ENCODE peak calls at places on chromosome 20, in ten cellular contexts. T is endothelial cell; K is fibroblast of lung; O is ascending aorta; P is CD8-positive, alpha-beta T cell; J is lower leg skin; Z is H9; E is mucosa of descending colon; H is fibroblast of mammary gland; V is omental fat pad. A is an unnamed sample.

GRCh38 chr20:16922834-16923233 is 174.7 kb downstream of the OTOR start:
- DNase-seq in T (no peak), K (peak; percentile 93), O (no peak), P (no peak), J (no peak), Z (no peak), E (no peak), H (peak; percentile 85), V (no peak), A (peak; percentile 63)

GRCh38 chr20:6381887-6382286 is 259.1 kb upstream of the FERMT1 start:
- DNase-seq in T (peak; percentile 8), K (peak; percentile 5), O (no peak), P (no peak), J (no peak), Z (no peak), E (no peak), H (no peak), V (no peak), A (peak; percentile 33)

GRCh38 chr20:34528921-34529297 is 12.7 kb downstream of the DYNLRB1 start:
- DNase-seq in T (no peak), K (no peak), O (no peak), P (no peak), J (peak; percentile 86), Z (no peak), E (no peak), H (no peak), V (no peak), A (peak; percentile 16)

GRCh38 chr20:4026093-4026601 is 10.8 kb upstream of the RNF24 start:
- DNase-seq in T (peak; percentile 25), K (peak; percentile 84), O (no peak), P (no peak), J (no peak), Z (peak; percentile 52), E (no peak), H (peak; percentile 94), V (no peak), A (peak; percentile 94)

GRCh38 chr20:38034108-38034649 is 633 bp downstream of the RPRD1B start:
- DNase-seq in T (no peak), K (peak; percentile 3), O (no peak), P (no peak), J (no peak), Z (no peak), E (no peak), H (no peak), V (no peak), A (no peak)

GRCh38 chr20:44541957-44542356 is 20.1 kb upstream of the SERINC3 start:
- DNase-seq in T (no peak), K (no peak), O (no peak), P (no peak), J (no peak), Z (no peak), E (no peak), H (no peak), V (no peak), A (peak; percentile 36)

GRCh38 chr20:46915580-46916243 is 21.1 kb downstream of the EYA2 start:
- DNase-seq in T (no peak), K (no peak), O (no peak), P (no peak), J (peak; percentile 52), Z (no peak), E (no peak), H (no peak), V (no peak), A (no peak)

GRCh38 chr20:59526242-59527225 is 77.8 kb upstream of the PHACTR3 start:
- DNase-seq in T (no peak), K (no peak), O (no peak), P (no peak), J (no peak), Z (peak; percentile 43), E (no peak), H (no peak), V (no peak), A (peak; percentile 8)

GRCh38 chr20:62737971-62738881 is 29.6 kb downstream of the NTSR1 start:
- DNase-seq in T (no peak), K (no peak), O (no peak), P (no peak), J (peak; percentile 84), Z (no peak), E (peak; percentile 19), H (no peak), V (no peak), A (no peak)

GRCh38 chr20:63567382-63568169 is 6.5 kb downstream of the HELZ2 start:
- DNase-seq in T (no peak), K (no peak), O (no peak), P (peak; percentile 62), J (no peak), Z (no peak), E (peak; percentile 57), H (no peak), V (no peak), A (no peak)

GRCh38 chr20:1173698-1174097 is 11.1 kb downstream of the TMEM74B start:
- DNase-seq in T (no peak), K (no peak), O (no peak), P (no peak), J (no peak), Z (no peak), E (no peak), H (no peak), V (no peak), A (no peak)

GRCh38 chr20:6580486-6580885 is 187.0 kb upstream of the BMP2 start:
- DNase-seq in T (no peak), K (no peak), O (no peak), P (no peak), J (no peak), Z (no peak), E (no peak), H (peak; percentile 44), V (no peak), A (no peak)

GRCh38 chr20:32564440-32564839 is 20.7 kb downstream of the NOL4L start:
- DNase-seq in T (no peak), K (no peak), O (no peak), P (no peak), J (no peak), Z (no peak), E (no peak), H (no peak), V (no peak), A (no peak)

GRCh38 chr20:32564921-32565734 is 20.0 kb downstream of the NOL4L start:
- DNase-seq in T (no peak), K (no peak), O (no peak), P (no peak), J (no peak), Z (no peak), E (peak; percentile 43), H (no peak), V (no peak), A (no peak)

GRCh38 chr20:32565735-32566032 is 19.4 kb downstream of the NOL4L start:
- DNase-seq in T (no peak), K (no peak), O (no peak), P (no peak), J (no peak), Z (no peak), E (no peak), H (no peak), V (no peak), A (no peak)

GRCh38 chr20:32567384-32568178 is 17.6 kb downstream of the NOL4L start:
- DNase-seq in T (no peak), K (no peak), O (no peak), P (no peak), J (no peak), Z (no peak), E (no peak), H (no peak), V (no peak), A (no peak)

DNA sequence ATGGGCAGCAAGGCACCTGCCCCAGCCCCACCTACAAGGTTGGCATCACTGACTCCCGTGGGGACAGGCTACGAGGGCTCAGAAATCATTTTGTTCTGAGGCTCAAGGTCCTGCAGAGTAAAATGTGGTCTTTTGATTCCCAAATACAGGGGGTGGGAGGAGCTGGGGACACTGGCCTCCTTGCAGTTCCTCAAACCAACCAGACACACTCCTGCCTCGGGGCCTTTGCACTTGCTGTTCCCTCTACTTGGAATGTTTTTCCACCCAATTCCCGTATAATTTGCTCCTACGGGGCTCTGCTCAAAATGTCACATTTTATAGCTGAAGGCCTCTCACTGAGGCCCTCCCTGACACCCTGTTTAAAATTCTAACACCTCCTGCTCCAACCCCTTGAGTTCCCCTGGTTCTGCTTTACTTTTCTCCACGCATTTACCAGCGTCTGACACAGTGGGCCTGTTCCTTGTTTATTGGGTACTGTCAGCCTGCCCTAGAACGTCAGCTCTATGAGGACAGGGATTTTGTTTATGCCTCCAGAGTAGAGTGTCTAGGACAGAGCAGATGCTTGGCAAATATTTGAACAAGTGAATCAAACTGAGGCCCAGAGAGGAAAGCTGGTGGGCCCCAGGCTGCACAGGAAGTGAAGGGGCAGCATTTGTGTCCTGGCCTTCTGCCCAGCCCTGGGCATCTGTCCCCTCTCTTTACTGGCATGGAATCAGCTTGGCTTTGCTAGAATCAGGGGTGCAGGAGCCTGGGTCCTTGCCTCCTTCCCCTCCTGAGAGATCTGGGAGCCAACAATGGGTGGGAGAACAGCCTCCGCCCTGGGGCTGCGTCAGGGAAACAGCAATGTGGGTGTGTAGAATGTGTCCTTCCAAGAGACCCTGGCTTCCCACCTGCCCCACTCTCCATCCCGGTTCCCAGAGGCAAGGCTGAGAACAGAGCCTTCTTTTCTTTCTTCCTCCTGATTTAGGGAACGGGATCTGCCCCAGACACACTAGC is 18.5 kb downstream of the NOL4L start:
- DNase-seq in T (no peak), K (no peak), O (no peak), P (no peak), J (no peak), Z (no peak), E (no peak), H (no peak), V (no peak), A (no peak)
- TF ChIP-seq CTCF in T (no peak), K (no peak), O (no peak), P (no peak), J (no peak), Z (no peak), E (no peak), H (no peak), V (no peak), A (no peak)

GRCh38 chr20:9884061-9884460 is 45.2 kb upstream of the PAK5 start:
- DNase-seq in T (no peak), K (no peak), O (no peak), P (no peak), J (no peak), Z (no peak), E (no peak), H (no peak), V (no peak), A (no peak)
- TF ChIP-seq CTCF in T (no peak), K (no peak), O (no peak), P (no peak), J (no peak), Z (peak; percentile 65), E (no peak), H (no peak), V (no peak), A (no peak)

GRCh38 chr20:24149881-24150307 is 161.3 kb upstream of the GGTLC1 start:
- DNase-seq in T (peak; percentile 67), K (no peak), O (no peak), P (no peak), J (peak; percentile 52), Z (peak; percentile 80), E (peak; percentile 40), H (no peak), V (no peak), A (no peak)
- TF ChIP-seq CTCF in T (peak; percentile 45), K (no peak), O (no peak), P (no peak), J (no peak), Z (peak; percentile 72), E (no peak), H (peak; percentile 12), V (no peak), A (peak; percentile 47)

DNA sequence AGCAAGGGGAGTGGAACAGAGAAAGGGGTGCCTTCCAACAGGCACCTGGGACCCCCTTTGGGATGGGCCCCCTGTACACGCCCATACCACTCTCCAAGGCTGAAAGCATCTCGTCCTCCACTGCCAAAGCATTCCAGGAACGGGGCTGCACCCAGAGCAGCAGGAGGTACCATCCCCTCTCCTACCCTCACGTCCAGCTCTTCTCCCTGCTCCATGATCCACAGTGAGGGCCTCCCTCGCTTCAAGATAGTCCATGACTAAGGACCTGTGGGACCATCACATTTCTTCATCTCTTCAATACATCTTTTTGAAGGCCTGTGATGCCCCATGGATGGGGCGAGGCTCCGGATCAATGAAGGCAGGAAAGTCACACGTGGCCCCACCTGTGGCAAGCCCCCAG is 209.9 kb downstream of the ANKRD60 start:
- DNase-seq in T (no peak), K (no peak), O (no peak), P (no peak), J (no peak), Z (peak; percentile 12), E (no peak), H (no peak), V (no peak), A (no peak)
- TF ChIP-seq CTCF in T (no peak), K (no peak), O (no peak), P (no peak), J (no peak), Z (no peak), E (no peak), H (no peak), V (no peak), A (no peak)

A was measured in fibroblast of pulmonary artery.